ENCODE peak calls at places on chromosomes 12 and 14, in ten cellular contexts. K, T, P, F, W, E, N, M, S and B are unnamed samples.

GRCh38 chr14:57533214-57533613 is 39.6 kb upstream of the CCDC198 start:
- DNase-seq in S (no peak), M (no peak), K (peak), F (no peak), N (no peak), E (no peak), T (peak), P (no peak), W (peak), B (no peak)

GRCh38 chr14:45212231-45212630 is 40.8 kb downstream of the MIS18BP1 start:
- DNase-seq in M (peak), T (no peak), K (no peak), E (no peak), N (no peak), W (no peak), P (peak), S (no peak), F (no peak), B (no peak)

GRCh38 chr12:88471641-88472040 is 108.6 kb downstream of the KITLG start:
- DNase-seq in E (peak), M (no peak), S (no peak), K (no peak), F (no peak), P (peak), N (peak), T (peak), W (no peak), B (no peak)

GRCh38 chr12:46110220-46110700 is 119.9 kb upstream of the SCAF11 start:
- DNase-seq in K (no peak), S (no peak), W (no peak), M (no peak), T (no peak), F (peak), E (peak), N (no peak), P (no peak), B (no peak)

GRCh38 chr14:71070169-71070568 is 162.9 kb downstream of the PCNX1 start:
- DNase-seq in F (no peak), P (no peak), T (peak), E (no peak), W (no peak), K (no peak), N (no peak), M (no peak), S (no peak), B (no peak)

GRCh38 chr12:51323317-51323960 is 535 bp downstream of the BIN2 start:
- DNase-seq in E (no peak), M (peak), W (no peak), T (no peak), K (peak), F (peak), N (no peak), P (no peak), S (no peak), B (peak)

GRCh38 chr14:33457617-33458016 is 493.3 kb downstream of the EGLN3 start:
- DNase-seq in E (no peak), M (no peak), W (no peak), N (no peak), F (no peak), K (no peak), T (no peak), S (no peak), P (no peak), B (no peak)

GRCh38 chr14:91089958-91090535 is 23.8 kb upstream of the DGLUCY start:
- DNase-seq in K (no peak), S (no peak), W (no peak), P (no peak), M (no peak), F (no peak), E (no peak), N (no peak), T (no peak), B (no peak)

GRCh38 chr14:63910593-63911363 is 58.0 kb downstream of the SYNE2 start:
- DNase-seq in F (no peak), M (no peak), E (no peak), K (peak), W (no peak), P (no peak), N (no peak), T (no peak), S (peak), B (no peak)

GRCh38 chr14:59013672-59014298 is 174.7 kb upstream of the DAAM1 start:
- DNase-seq in M (no peak), S (no peak), E (no peak), N (no peak), W (no peak), P (no peak), F (no peak), T (peak), K (no peak), B (no peak)